ENCODE peak calls at places on chromosome 6, in eight cellular contexts. H, P, B, O, C, S, W and Q are unnamed samples.

GRCh38 chr6:43804550-43805223 is 34.7 kb downstream of the VEGFA start:
- DNase-seq in W (no peak), H (no peak), C (no peak), B (no peak), O (peak), P (no peak), S (no peak), Q (no peak)

GRCh38 chr6:41713161-41713649 is 22.2 kb downstream of the TFEB start:
- DNase-seq in B (no peak), H (peak), O (peak), C (no peak), P (no peak), W (no peak), S (peak), Q (peak)

GRCh38 chr6:53731906-53732636 is 62.7 kb upstream of the LRRC1 start:
- DNase-seq in B (no peak), S (no peak), W (no peak), H (no peak), C (no peak), P (no peak), O (no peak), Q (no peak)

GRCh38 chr6:126628125-126628524 is 288.2 kb downstream of the CENPW start:
- DNase-seq in H (no peak), W (no peak), S (no peak), O (no peak), B (no peak), C (no peak), P (no peak), Q (no peak)

GRCh38 chr6:142015011-142015410 is 117.7 kb upstream of the GJE1 start:
- DNase-seq in S (peak), P (no peak), H (no peak), O (no peak), C (no peak), B (peak), W (no peak), Q (no peak)

GRCh38 chr6:9401936-9402335 is 966.6 kb upstream of the SLC35B3 start:
- DNase-seq in O (no peak), S (no peak), W (no peak), P (peak), C (no peak), H (no peak), B (no peak), Q (no peak)

GRCh38 chr6:150250826-150251225 is 108.0 kb downstream of the PPP1R14C start:
- DNase-seq in P (peak), O (no peak), H (peak), C (peak), S (no peak), W (no peak), B (peak), Q (no peak)

GRCh38 chr6:14228571-14228970 is 111.0 kb downstream of the CD83 start:
- DNase-seq in S (peak), P (peak), W (no peak), O (no peak), B (no peak), C (no peak), H (no peak), Q (no peak)

GRCh38 chr6:127486934-127487333 is 27.7 kb upstream of the KIAA0408 start:
- DNase-seq in P (no peak), W (no peak), C (no peak), O (no peak), S (no peak), H (no peak), B (no peak), Q (no peak)

GRCh38 chr6:88982720-88983119 is 19.3 kb upstream of the RNGTT start:
- DNase-seq in P (peak), C (peak), O (peak), B (no peak), W (peak), H (peak), S (peak), Q (peak)

GRCh38 chr6:42978487-42978792 is 541 bp downstream of the PEX6 start:
- DNase-seq in P (peak), C (no peak), S (peak), B (peak), O (no peak), H (peak), W (peak), Q (no peak)

GRCh38 chr6:110053395-110054240 is 75.5 kb downstream of the GPR6 start:
- DNase-seq in B (no peak), C (peak), S (peak), W (peak), O (no peak), H (peak), P (peak), Q (no peak)

GRCh38 chr6:33682341-33682740 is 29.2 kb downstream of the UQCC2 start:
- DNase-seq in P (no peak), O (no peak), H (no peak), S (no peak), W (no peak), C (no peak), B (no peak), Q (no peak)

GRCh38 chr6:99186417-99186816 is 163.1 kb downstream of the FAXC start:
- DNase-seq in S (no peak), W (no peak), H (no peak), B (no peak), C (no peak), O (no peak), P (no peak), Q (no peak)

GRCh38 chr6:94052754-94053153 is 633.4 kb upstream of the EPHA7 start:
- DNase-seq in P (no peak), B (no peak), W (no peak), S (no peak), C (no peak), O (no peak), H (peak), Q (peak)

GRCh38 chr6:81722503-81723223 is 29.8 kb downstream of the TENT5A start:
- DNase-seq in O (no peak), P (no peak), W (no peak), B (no peak), C (no peak), H (no peak), S (no peak), Q (no peak)

GRCh38 chr6:5622276-5623005 is 361.1 kb downstream of the FARS2 start:
- DNase-seq in B (no peak), S (no peak), C (no peak), W (no peak), P (no peak), H (no peak), O (no peak), Q (no peak)

GRCh38 chr6:51855310-51856082 is 231.9 kb downstream of the PKHD1 start:
- DNase-seq in P (peak), W (peak), O (no peak), B (peak), S (peak), C (peak), H (peak), Q (peak)

GRCh38 chr6:166058064-166058739 is 109.4 kb downstream of the TBXT start:
- DNase-seq in P (peak), B (no peak), C (no peak), H (no peak), S (peak), O (no peak), W (no peak), Q (no peak)

GRCh38 chr6:111714403-111715270 is 109.0 kb upstream of the TRAF3IP2 start:
- DNase-seq in H (no peak), W (no peak), C (no peak), O (no peak), P (no peak), B (no peak), S (no peak), Q (no peak)

GRCh38 chr6:132270745-132271414 is 130.4 kb downstream of the MOXD1 start:
- DNase-seq in O (peak), S (no peak), B (no peak), P (no peak), W (no peak), C (peak), H (no peak), Q (peak)